ENCODE peak calls at places on chromosomes 7 and 10, in six cellular contexts. J, Y, V, X, O and L are unnamed samples.

GRCh38 chr7:34339061-34339526 is 318.9 kb upstream of the NPSR1 start:
- DNase-seq in J (no peak), Y (no peak), V (peak), X (no peak), O (no peak), L (no peak)

GRCh38 chr7:8605227-8605626 is 171.8 kb downstream of the NXPH1 start:
- DNase-seq in J (no peak), Y (no peak), V (no peak), X (no peak), O (no peak), L (no peak)

GRCh38 chr7:130037703-130038102 is 13.5 kb downstream of the ZC3HC1 start:
- DNase-seq in J (no peak), Y (no peak), V (no peak), X (no peak), O (no peak), L (no peak)

GRCh38 chr7:135771961-135772638 is 23.5 kb upstream of the FAM180A start:
- DNase-seq in J (no peak), Y (no peak), V (peak), X (no peak), O (no peak), L (no peak)

GRCh38 chr10:38054361-38054797 is 39.8 kb upstream of the ZNF37A start:
- DNase-seq in J (no peak), Y (no peak), V (peak), X (peak), O (no peak), L (no peak)

GRCh38 chr7:73999664-74000420 is 28.1 kb upstream of the ELN start:
- DNase-seq in J (no peak), Y (no peak), V (peak), X (peak), O (no peak), L (no peak)

GRCh38 chr7:15870337-15870736 is 183.9 kb upstream of the MEOX2 start:
- DNase-seq in J (no peak), Y (no peak), V (no peak), X (no peak), O (no peak), L (no peak)

GRCh38 chr7:50358306-50358705 is 53.8 kb downstream of the IKZF1 start:
- DNase-seq in J (no peak), Y (no peak), V (no peak), X (no peak), O (no peak), L (no peak)

GRCh38 chr10:11328264-11329054 is 283.0 kb downstream of the USP6NL start:
- DNase-seq in J (no peak), Y (no peak), V (no peak), X (no peak), O (no peak), L (no peak)

GRCh38 chr10:87930929-87931835 is 67.8 kb downstream of the PTEN start:
- DNase-seq in J (no peak), Y (no peak), V (no peak), X (no peak), O (no peak), L (no peak)

GRCh38 chr7:8258734-8259133 is 3.2 kb downstream of the ICA1 start:
- DNase-seq in J (no peak), Y (no peak), V (no peak), X (no peak), O (no peak), L (no peak)

GRCh38 chr7:18806177-18806576 is 310.6 kb downstream of the HDAC9 start:
- DNase-seq in J (no peak), Y (no peak), V (no peak), X (no peak), O (no peak), L (no peak)

GRCh38 chr10:13162013-13162364 is 631 bp downstream of the MCM10 start:
- DNase-seq in J (no peak), Y (no peak), V (no peak), X (no peak), O (no peak), L (no peak)

GRCh38 chr7:157707983-157708720 is 371.3 kb downstream of the DNAJB6 start:
- DNase-seq in J (no peak), Y (no peak), V (no peak), X (no peak), O (no peak), L (no peak)